ENCODE peak calls at places on chromosomes 3 and 15, in ten cellular contexts. K is cardiac muscle cell; E is brain microvascular endothelial cell; H is CD8-positive, alpha-beta memory T cell; P is BJ; F is GM23248; Q is AG10803; W is adrenal gland; O is fibroblast of the aortic adventitia; L is fibroblast of pulmonary artery. R is an unnamed sample.
A peak's percentile ranks its signal among the peaks of the same experiment; 100 is the strongest.

GRCh38 chr3:56119575-56120349 is 348.5 kb downstream of the ERC2 start:
- DNase-seq in E (no peak), Q (peak; percentile 86), H (no peak), P (peak; percentile 75), F (peak; percentile 86), W (no peak), O (peak; percentile 91), K (peak; percentile 83), L (peak; percentile 86), R (peak; percentile 81)

GRCh38 chr3:170714151-170714550 is 128.3 kb upstream of the SLC7A14 start:
- DNase-seq in L (peak; percentile 47), W (no peak), P (no peak), K (peak; percentile 66), Q (peak; percentile 59), O (peak; percentile 77), H (no peak), F (peak; percentile 77), E (peak; percentile 90), R (no peak)

GRCh38 chr3:53320697-53321096 is 26.6 kb downstream of the DCP1A start:
- DNase-seq in H (no peak), W (no peak), E (no peak), F (no peak), L (no peak), O (peak; percentile 19), K (no peak), P (no peak), Q (no peak), R (no peak)

GRCh38 chr3:29261119-29261518 is 19.8 kb upstream of the RBMS3 start:
- DNase-seq in W (no peak), H (no peak), K (no peak), Q (no peak), L (no peak), P (no peak), F (no peak), E (no peak), O (no peak), R (no peak)

GRCh38 chr15:67125589-67126502 is 60.4 kb downstream of the SMAD3 start:
- DNase-seq in K (peak; percentile 97), Q (peak; percentile 100), H (no peak), O (peak; percentile 99), W (peak; percentile 92), L (peak; percentile 98), P (peak; percentile 96), F (peak; percentile 98), E (peak; percentile 98), R (peak; percentile 92)

GRCh38 chr15:30791239-30791638 is 112.5 kb upstream of the FAN1 start:
- DNase-seq in E (no peak), F (peak; percentile 15), O (no peak), Q (no peak), P (no peak), H (no peak), W (no peak), K (no peak), L (no peak), R (no peak)

GRCh38 chr15:100861511-100861991 is 18.1 kb upstream of the ALDH1A3 start:
- DNase-seq in F (no peak), E (no peak), L (no peak), W (no peak), K (peak; percentile 52), P (no peak), O (no peak), Q (no peak), H (no peak), R (peak; percentile 63)

GRCh38 chr3:193773266-193774183 is 180.5 kb downstream of the OPA1 start:
- DNase-seq in W (no peak), L (no peak), P (no peak), Q (no peak), F (no peak), E (no peak), H (no peak), O (peak; percentile 53), K (peak; percentile 22), R (no peak)

GRCh38 chr3:67655364-67656121 is 1.1 kb upstream of the SUCLG2 start:
- DNase-seq in O (no peak), F (peak; percentile 16), Q (no peak), W (peak; percentile 64), P (no peak), E (peak; percentile 5), H (peak; percentile 80), L (no peak), K (no peak), R (no peak)

GRCh38 chr3:131038326-131038725 is 11.6 kb downstream of the NEK11 start:
- DNase-seq in K (peak; percentile 32), W (no peak), L (peak; percentile 25), O (peak; percentile 67), E (no peak), H (no peak), P (no peak), Q (no peak), F (no peak), R (no peak)

GRCh38 chr3:197371521-197372075 is 73.2 kb upstream of the DLG1 start:
- DNase-seq in K (no peak), F (peak; percentile 22), Q (peak; percentile 47), H (no peak), E (no peak), L (no peak), O (no peak), P (no peak), W (no peak), R (no peak)

GRCh38 chr15:40909662-40910625 is 15.7 kb downstream of the VPS18 start:
- DNase-seq in F (peak; percentile 54), Q (peak; percentile 83), L (peak; percentile 66), O (peak; percentile 27), P (peak; percentile 60), W (peak; percentile 89), E (no peak), H (no peak), K (peak; percentile 72), R (peak; percentile 83)

GRCh38 chr3:104273046-104273649 is 1093.6 kb upstream of the ALCAM start:
- DNase-seq in O (peak; percentile 71), W (no peak), L (peak; percentile 66), H (no peak), F (peak; percentile 60), Q (peak; percentile 61), E (peak; percentile 37), P (no peak), K (peak; percentile 48), R (peak; percentile 14)

GRCh38 chr3:139764936-139765335 is 87.2 kb upstream of the NMNAT3 start:
- DNase-seq in L (peak; percentile 39), K (peak; percentile 53), P (peak; percentile 70), H (no peak), F (peak; percentile 70), O (peak; percentile 83), W (no peak), E (peak; percentile 98), Q (peak; percentile 82), R (peak; percentile 84)

GRCh38 chr3:197256836-197257444 is 41.5 kb downstream of the DLG1 start:
- DNase-seq in K (peak; percentile 66), E (peak; percentile 45), F (peak; percentile 62), W (peak; percentile 62), P (peak; percentile 15), Q (peak; percentile 61), H (peak; percentile 41), L (peak; percentile 78), O (peak; percentile 76), R (no peak)

GRCh38 chr15:61315471-61315870 is 86.4 kb upstream of the RORA start:
- DNase-seq in W (no peak), E (no peak), F (no peak), P (no peak), Q (no peak), H (no peak), L (no peak), K (no peak), O (no peak), R (no peak)

GRCh38 chr15:62644874-62645755 is 397.4 kb upstream of the TPM1 start:
- DNase-seq in L (no peak), O (no peak), P (no peak), F (peak; percentile 55), W (no peak), H (no peak), E (no peak), Q (peak; percentile 46), K (no peak), R (peak; percentile 63)

GRCh38 chr15:84983711-84984110 is 2.1 kb downstream of the PDE8A start:
- DNase-seq in E (no peak), F (peak; percentile 14), L (no peak), K (no peak), H (no peak), O (no peak), P (no peak), Q (no peak), W (no peak), R (no peak)
- H3K4me3 ChIP-seq in E (peak overlapping the region; percentile 80), F (peak overlapping the region; percentile 96), L (peak overlapping the region; percentile 83), K (no peak overlapping the region), H (peak overlapping the region; percentile 97), O (no peak overlapping the region), P (no peak overlapping the region), Q (peak overlapping the region; percentile 69), W (no peak overlapping the region), R (peak overlapping the region; percentile 95)

GRCh38 chr3:69353492-69353891 is 32.4 kb downstream of the FRMD4B start:
- DNase-seq in E (no peak), K (peak; percentile 46), Q (no peak), F (no peak), O (no peak), W (peak; percentile 70), L (peak; percentile 59), H (no peak), P (no peak), R (no peak)
- H3K4me3 ChIP-seq in E (no peak overlapping the region), K (no peak overlapping the region), Q (no peak overlapping the region), F (no peak overlapping the region), O (no peak overlapping the region), W (no peak overlapping the region), L (no peak overlapping the region), H (no peak overlapping the region), P (no peak overlapping the region), R (no peak overlapping the region)

GRCh38 chr3:160174621-160175020 is 50.6 kb upstream of the C3orf80 start:
- DNase-seq in E (no peak), Q (peak; percentile 46), P (no peak), L (no peak), W (no peak), K (no peak), F (no peak), O (peak; percentile 47), H (no peak), R (no peak)
- H3K4me3 ChIP-seq in E (no peak overlapping the region), Q (no peak overlapping the region), P (no peak overlapping the region), L (no peak overlapping the region), W (no peak overlapping the region), K (no peak overlapping the region), F (no peak overlapping the region), O (no peak overlapping the region), H (no peak overlapping the region), R (no peak overlapping the region)

GRCh38 chr3:99365979-99366378 is 272.4 kb upstream of the COL8A1 start:
- DNase-seq in P (no peak), L (no peak), O (no peak), K (no peak), W (no peak), Q (peak; percentile 22), F (no peak), H (no peak), E (no peak), R (peak; percentile 45)
- H3K4me3 ChIP-seq in P (no peak overlapping the region), L (no peak overlapping the region), O (no peak overlapping the region), K (no peak overlapping the region), W (no peak overlapping the region), Q (no peak overlapping the region), F (no peak overlapping the region), H (no peak overlapping the region), E (no peak overlapping the region), R (no peak overlapping the region)

R was measured in osteoblast.